ENCODE peak calls at places on chromosomes 2 and 18, in four cellular contexts. P is ovary, D is HCT116, U is GM23338. A is an unnamed sample.

GRCh38 chr2:130759906-130760753 is 4.8 kb downstream of the AMER3 start:
- DNase-seq in P (no peak), D (no peak), U (no peak), A (no peak)

GRCh38 chr2:25170888-25171287 is 2.5 kb upstream of the POMC start:
- DNase-seq in P (no peak), D (no peak), U (no peak), A (no peak)

GRCh38 chr2:172922294-172922693 is 153.4 kb upstream of the MAP3K20 start:
- DNase-seq in P (no peak), D (no peak), U (no peak), A (no peak)

GRCh38 chr2:182426915-182427233 is at the start of gene PDE1A:
- DNase-seq in P (no peak), D (no peak), U (no peak), A (no peak)

GRCh38 chr2:6864938-6865345 is 765 bp downstream of the CMPK2 start:
- DNase-seq in P (peak; percentile 71), D (no peak), U (peak; percentile 21), A (no peak)

GRCh38 chr2:211070547-211070946 is 514.1 kb downstream of the CPS1 start:
- DNase-seq in P (no peak), D (no peak), U (no peak), A (no peak)

GRCh38 chr2:172100080-172101007 is 2.4 kb downstream of the DLX2 start:
- DNase-seq in P (no peak), D (no peak), U (peak; percentile 55), A (no peak)

GRCh38 chr2:192566863-192567262 is 372.1 kb upstream of the TMEFF2 start:
- DNase-seq in P (no peak), D (no peak), U (no peak), A (no peak)

GRCh38 chr18:48514786-48515185 is 24.0 kb upstream of the CTIF start:
- DNase-seq in P (no peak), D (no peak), U (no peak), A (no peak)

GRCh38 chr2:71226391-71226964 is 425 bp downstream of the PAIP2B start:
- DNase-seq in P (peak; percentile 67), D (no peak), U (peak; percentile 62), A (no peak)

GRCh38 chr2:232870002-232870765 is at the start of gene SNORC:
- DNase-seq in P (no peak), D (no peak), U (no peak), A (no peak)

GRCh38 chr2:161418275-161418714 is 2.2 kb downstream of the TBR1 start:
- DNase-seq in P (no peak), D (no peak), U (peak; percentile 16), A (no peak)

GRCh38 chr2:19538411-19538963 is 180.1 kb upstream of the OSR1 start:
- DNase-seq in P (no peak), D (peak; percentile 88), U (no peak), A (peak; percentile 88)

GRCh38 chr18:76709659-76710645 is 112.4 kb upstream of the ZNF236 start:
- DNase-seq in P (peak; percentile 82), D (peak; percentile 52), U (peak; percentile 87), A (no peak)

GRCh38 chr2:213862407-213863076 is 548.3 kb upstream of the VWC2L start:
- DNase-seq in P (no peak), D (no peak), U (no peak), A (no peak)

GRCh38 chr2:142989276-142990204 is 112.1 kb downstream of the KYNU start:
- DNase-seq in P (no peak), D (peak; percentile 24), U (peak; percentile 57), A (no peak)

GRCh38 chr2:233129351-233129978 is 69.3 kb downstream of the INPP5D start:
- DNase-seq in P (no peak), D (peak; percentile 24), U (peak; percentile 76), A (no peak)

GRCh38 chr18:4453712-4454547 is 1.2 kb downstream of the DLGAP1 start:
- DNase-seq in P (peak; percentile 33), D (no peak), U (peak; percentile 83), A (no peak)

GRCh38 chr2:38598991-38599295 is 3.8 kb downstream of the HNRNPLL start:
- DNase-seq in P (no peak), D (no peak), U (no peak), A (no peak)

GRCh38 chr2:219836647-219837177 is 209.3 kb downstream of the SLC4A3 start:
- DNase-seq in P (no peak), D (no peak), U (no peak), A (no peak)

GRCh38 chr18:71665131-71665530 is 879.0 kb downstream of the CBLN2 start:
- DNase-seq in P (no peak), D (no peak), U (no peak), A (no peak)

GRCh38 chr2:28643911-28644334 is 107.7 kb upstream of the PPP1CB start:
- DNase-seq in P (peak; percentile 52), D (no peak), U (no peak), A (no peak)

GRCh38 chr2:67399831-67400489 is 2.8 kb downstream of the ETAA1 start:
- DNase-seq in P (no peak), D (no peak), U (no peak), A (no peak)

GRCh38 chr2:167480232-167480985 is 592.1 kb downstream of the XIRP2 start:
- DNase-seq in P (no peak), D (no peak), U (peak; percentile 50), A (no peak)

GRCh38 chr2:165572155-165572554 is 102.7 kb downstream of the CSRNP3 start:
- DNase-seq in P (no peak), D (no peak), U (no peak), A (no peak)

GRCh38 chr18:74825460-74825859 is 227.8 kb downstream of the ZNF407 start:
- DNase-seq in P (no peak), D (no peak), U (no peak), A (no peak)

GRCh38 chr2:172308253-172308935 is 119.0 kb upstream of the ITGA6 start:
- DNase-seq in P (no peak), D (no peak), U (no peak), A (no peak)

GRCh38 chr2:1660656-1661650 is 83.4 kb downstream of the PXDN start:
- DNase-seq in P (peak; percentile 16), D (no peak), U (no peak), A (no peak)

GRCh38 chr2:180062178-180062577 is 55.1 kb upstream of the CWC22 start:
- DNase-seq in P (no peak), D (no peak), U (no peak), A (no peak)
- TF ChIP-seq CTCF in P (no peak), D (no peak), U (no peak), A (no peak)

GRCh38 chr18:25166113-25166512 is 185.9 kb downstream of the ZNF521 start:
- DNase-seq in P (no peak), D (no peak), U (no peak), A (no peak)

GRCh38 chr18:25170402-25170801 is 181.6 kb downstream of the ZNF521 start:
- DNase-seq in P (no peak), D (no peak), U (no peak), A (no peak)

GRCh38 chr18:25171334-25171733 is 180.6 kb downstream of the ZNF521 start:
- DNase-seq in P (no peak), D (no peak), U (no peak), A (no peak)

GRCh38 chr18:25168011-25168410 is 184.0 kb downstream of the ZNF521 start:
- DNase-seq in P (no peak), D (no peak), U (peak; percentile 10), A (no peak)

DNA sequence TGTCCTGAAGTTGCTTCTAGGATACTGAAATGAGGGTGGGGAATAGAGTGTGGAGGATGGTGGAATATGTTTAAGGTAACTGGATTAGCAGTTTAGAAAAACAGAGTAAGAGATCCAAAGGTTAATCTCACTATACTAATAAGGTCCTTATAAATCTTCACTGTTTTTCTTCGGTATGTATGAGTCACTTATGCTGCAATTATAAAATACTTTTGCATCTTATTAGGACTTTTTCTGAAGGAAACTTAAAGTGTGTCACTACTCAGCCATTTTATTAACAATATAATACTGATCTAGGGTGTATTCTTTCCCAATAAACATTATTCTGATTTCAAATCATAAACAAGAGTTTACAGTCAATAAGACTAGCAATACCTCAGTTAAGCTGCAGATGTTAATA is 182.3 kb downstream of the ZNF521 start:
- DNase-seq in P (no peak), D (no peak), U (no peak), A (no peak)
- H3K4me3 ChIP-seq in P (no peak overlapping the region), D (no peak overlapping the region), U (no peak overlapping the region), A (no peak overlapping the region)

GRCh38 chr2:177717831-177718618 is 325.5 kb downstream of the AGPS start:
- DNase-seq in P (no peak), D (peak; percentile 7), U (peak; percentile 37), A (no peak)
- TF ChIP-seq CTCF in P (no peak), D (peak; percentile 25), U (no peak), A (no peak)

GRCh38 chr2:45390856-45391255 is 220.2 kb downstream of the SRBD1 start:
- DNase-seq in P (no peak), D (no peak), U (peak; percentile 41), A (no peak)
- H3K4me3 ChIP-seq in P (no peak overlapping the region), D (no peak overlapping the region), U (no peak overlapping the region), A (no peak overlapping the region)

A was measured in AG04449.